ENCODE peak calls at places on chromosome 15, in five cellular contexts. I, F, R, M and C are unnamed samples.

GRCh38 chr15:73902121-73903020 is 23.9 kb upstream of the LOXL1 start:
- DNase-seq in F (no peak), I (no peak), M (no peak), R (no peak), C (no peak)

GRCh38 chr15:66782785-66783184 is 80.7 kb downstream of the SMAD6 start:
- DNase-seq in F (no peak), M (no peak), I (no peak), R (no peak), C (no peak)

GRCh38 chr15:93362203-93362602 is 273.2 kb upstream of the RGMA start:
- DNase-seq in I (no peak), F (no peak), R (no peak), M (no peak), C (no peak)

GRCh38 chr15:89998141-89998661 is 2.9 kb upstream of the ZNF710 start:
- DNase-seq in R (no peak), M (no peak), F (no peak), I (no peak), C (no peak)

GRCh38 chr15:59999064-59999377 is 5.1 kb upstream of the FOXB1 start:
- DNase-seq in I (no peak), M (no peak), R (no peak), F (no peak), C (no peak)

GRCh38 chr15:55434989-55435825 is 26.9 kb downstream of the PIERCE2 start:
- DNase-seq in I (peak), M (no peak), F (no peak), R (no peak), C (no peak)

GRCh38 chr15:87681054-87681453 is 575.5 kb downstream of the NTRK3 start:
- DNase-seq in F (no peak), I (no peak), M (no peak), R (no peak), C (no peak)

GRCh38 chr15:74240897-74241614 is 4.9 kb downstream of the CCDC33 start:
- DNase-seq in I (no peak), F (no peak), M (no peak), R (no peak), C (no peak)

GRCh38 chr15:74653426-74654082 is 37.9 kb downstream of the CLK3 start:
- DNase-seq in M (no peak), I (no peak), F (peak), R (no peak), C (no peak)

GRCh38 chr15:20357139-20358065 is 184.2 kb downstream of the GOLGA6L6 start:
- DNase-seq in M (peak), R (peak), I (no peak), F (no peak), C (no peak)

GRCh38 chr15:46365612-46366011 is 730.8 kb downstream of the SQOR start:
- DNase-seq in F (peak), M (no peak), R (no peak), I (no peak), C (no peak)

GRCh38 chr15:45126535-45127158 is 3.0 kb downstream of the DUOXA1 start:
- DNase-seq in F (no peak), M (no peak), I (peak), R (no peak), C (no peak)

GRCh38 chr15:48273047-48273446 is 58.2 kb upstream of the DUT start:
- DNase-seq in F (no peak), I (no peak), R (no peak), M (no peak), C (no peak)

GRCh38 chr15:31478781-31479221 is 152.2 kb downstream of the KLF13 start:
- DNase-seq in M (peak), F (no peak), I (no peak), R (no peak), C (no peak)

GRCh38 chr15:86044981-86045380 is 34.7 kb upstream of the AGBL1 start:
- DNase-seq in R (no peak), I (peak), M (no peak), F (no peak), C (no peak)

GRCh38 chr15:84811828-84812227 is 5.3 kb upstream of the ALPK3 start:
- DNase-seq in R (no peak), M (no peak), F (no peak), I (no peak), C (no peak)

GRCh38 chr15:101488300-101489164 is 975 bp downstream of the PCSK6 start:
- DNase-seq in F (no peak), M (no peak), I (no peak), R (no peak), C (no peak)

GRCh38 chr15:34804113-34804512 is 8.8 kb upstream of the ACTC1 start:
- DNase-seq in M (no peak), F (no peak), R (no peak), I (no peak), C (no peak)

GRCh38 chr15:92011611-92012367 is 158.3 kb downstream of the SLCO3A1 start:
- DNase-seq in R (no peak), M (no peak), F (no peak), I (no peak), C (no peak)

GRCh38 chr15:47333758-47334157 is 383.5 kb upstream of the SEMA6D start:
- DNase-seq in M (no peak), R (no peak), F (no peak), I (no peak), C (no peak)

GRCh38 chr15:48541659-48542334 is 103.7 kb downstream of the FBN1 start:
- DNase-seq in M (no peak), I (no peak), R (no peak), F (no peak), C (no peak)

GRCh38 chr15:49041406-49041805 is 4.8 kb downstream of the SECISBP2L start:
- DNase-seq in F (no peak), I (no peak), M (no peak), R (no peak), C (no peak)

GRCh38 chr15:90059208-90059985 is 42.9 kb downstream of the IDH2 start:
- DNase-seq in F (peak), I (peak), R (peak), M (peak), C (no peak)

GRCh38 chr15:75153084-75153483 is 48.6 kb upstream of the C15orf39 start:
- DNase-seq in R (no peak), I (no peak), F (no peak), M (no peak), C (no peak)

GRCh38 chr15:50883903-50884302 is 24.6 kb upstream of the AP4E1 start:
- DNase-seq in I (no peak), R (no peak), M (no peak), F (no peak), C (no peak)

GRCh38 chr15:51759557-51760070 is 8.2 kb downstream of the TMOD2 start:
- DNase-seq in F (no peak), R (no peak), M (no peak), I (no peak), C (no peak)

GRCh38 chr15:52080031-52080430 is 32.5 kb downstream of the BCL2L10 start:
- DNase-seq in R (no peak), F (no peak), I (no peak), M (no peak), C (no peak)

GRCh38 chr15:98927990-98928389 is 79.6 kb downstream of the PGPEP1L start:
- DNase-seq in R (no peak), M (no peak), I (no peak), F (no peak), C (no peak)

GRCh38 chr15:69735126-69735525 is 282.5 kb downstream of the RPLP1 start:
- DNase-seq in R (no peak), F (peak), M (no peak), I (peak), C (no peak)

GRCh38 chr15:62739507-62739906 is 303.0 kb upstream of the TPM1 start:
- DNase-seq in M (no peak), R (no peak), F (no peak), I (no peak), C (no peak)

GRCh38 chr15:23589012-23589411 is 23.5 kb downstream of the MKRN3 start:
- DNase-seq in M (no peak), R (no peak), I (no peak), F (no peak), C (no peak)

GRCh38 chr15:28274211-28274610 is 47.8 kb downstream of the HERC2 start:
- DNase-seq in F (no peak), M (no peak), R (no peak), I (no peak), C (no peak)

GRCh38 chr15:77030042-77030927 is 35.4 kb downstream of the PSTPIP1 start:
- DNase-seq in I (peak), M (peak), F (no peak), R (peak), C (no peak)

GRCh38 chr15:64740361-64741170 is 34.8 kb downstream of the RBPMS2 start:
- DNase-seq in F (no peak), M (no peak), R (peak), I (no peak), C (no peak)

GRCh38 chr15:84609818-84610525 is 9.2 kb downstream of the ZSCAN2 start:
- DNase-seq in M (no peak), I (no peak), R (no peak), F (no peak), C (no peak)

GRCh38 chr15:85407421-85408269 is 27.2 kb downstream of the AKAP13 start:
- DNase-seq in F (no peak), M (no peak), I (no peak), R (no peak), C (no peak)

GRCh38 chr15:51110171-51110570 is 15.5 kb upstream of the TNFAIP8L3 start:
- DNase-seq in I (no peak), M (no peak), R (no peak), F (no peak), C (no peak)

GRCh38 chr15:100784493-100785180 is 95.0 kb upstream of the ALDH1A3 start:
- DNase-seq in M (no peak), F (no peak), I (no peak), R (no peak), C (no peak)

GRCh38 chr15:39720721-39721611 is 61.7 kb downstream of the FSIP1 start:
- DNase-seq in F (no peak), R (no peak), I (no peak), M (no peak), C (no peak)
- TF ChIP-seq CTCF in F (no peak), R (no peak), I (no peak), M (no peak), C (no peak)

GRCh38 chr15:58555168-58556027 is 123.6 kb downstream of the LIPC start:
- DNase-seq in I (no peak), F (no peak), R (no peak), M (no peak), C (no peak)
- TF ChIP-seq CTCF in I (no peak), F (no peak), R (no peak), M (no peak), C (no peak)

GRCh38 chr15:33623010-33623409 is 312.2 kb downstream of the RYR3 start:
- DNase-seq in M (no peak), R (no peak), F (no peak), I (no peak), C (no peak)
- TF ChIP-seq CTCF in M (no peak), R (no peak), F (no peak), I (peak), C (no peak)

GRCh38 chr15:79453446-79453845 is 21.3 kb downstream of the MINAR1 start:
- DNase-seq in M (no peak), I (no peak), R (no peak), F (no peak), C (no peak)

GRCh38 chr15:79452244-79453051 is 20.3 kb downstream of the MINAR1 start:
- DNase-seq in F (no peak), I (no peak), R (no peak), M (no peak), C (no peak)

GRCh38 chr15:79451361-79451999 is 19.3 kb downstream of the MINAR1 start:
- DNase-seq in I (no peak), M (no peak), F (no peak), R (no peak), C (no peak)

GRCh38 chr15:79447060-79447459 is 14.9 kb downstream of the MINAR1 start:
- DNase-seq in M (no peak), I (no peak), R (no peak), F (no peak), C (no peak)

GRCh38 chr15:79450648-79451047 is 18.5 kb downstream of the MINAR1 start:
- DNase-seq in R (no peak), F (no peak), M (no peak), I (no peak), C (no peak)
- TF ChIP-seq CTCF in R (no peak), F (no peak), M (no peak), I (peak), C (no peak)

GRCh38 chr15:40873625-40874561 is at the start of gene RHOV:
- DNase-seq in R (peak), M (peak), F (no peak), I (peak), C (peak)
- TF ChIP-seq CTCF in R (peak), M (no peak), F (no peak), I (no peak), C (no peak)

GRCh38 chr15:81111018-81111417 is 23.1 kb upstream of the CFAP161 start:
- DNase-seq in I (no peak), M (no peak), R (no peak), F (no peak), C (no peak)

GRCh38 chr15:81107889-81108288 is 26.2 kb upstream of the CFAP161 start:
- DNase-seq in F (no peak), M (no peak), R (no peak), I (no peak), C (no peak)

GRCh38 chr15:81105521-81105920 is 28.5 kb upstream of the CFAP161 start:
- DNase-seq in M (no peak), F (no peak), I (no peak), R (no peak), C (no peak)

GRCh38 chr15:81106560-81106959 is 27.5 kb upstream of the CFAP161 start:
- DNase-seq in F (peak), I (peak), R (no peak), M (no peak), C (no peak)

DNA sequence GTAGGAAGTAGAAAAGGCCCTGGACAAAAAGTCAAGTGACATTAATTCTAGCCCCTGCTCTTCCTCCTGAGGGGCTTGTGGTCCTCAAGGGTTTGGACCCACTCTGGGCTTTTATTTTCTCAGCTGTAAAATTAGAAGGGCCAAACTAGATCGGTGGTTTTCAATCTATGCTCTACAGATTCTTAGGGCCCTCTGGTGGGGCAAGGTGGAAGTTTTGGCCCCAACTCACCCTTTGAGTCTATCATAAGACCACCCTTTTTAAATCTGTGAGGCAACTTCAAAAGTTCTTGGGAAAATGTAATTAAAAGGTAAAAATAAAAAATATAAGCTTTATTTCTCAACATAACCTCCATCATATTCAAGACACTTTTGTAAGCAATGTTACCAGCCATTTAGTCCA is 25.6 kb upstream of the CFAP161 start:
- DNase-seq in M (no peak), I (peak), R (no peak), F (no peak), C (no peak)
- TF ChIP-seq CTCF in M (no peak), I (peak), R (peak), F (no peak), C (no peak)